ENCODE peak calls at places on chromosome 19, in six cellular contexts. X, V, Z, T, R and U are unnamed samples.

GRCh38 chr19:45059258-45059965 is 16.9 kb downstream of the ZNF296 start:
- DNase-seq in X (peak), V (peak), Z (peak), T (peak), R (peak), U (peak)

GRCh38 chr19:45171211-45171623 is 6.8 kb downstream of the TRAPPC6A start:
- DNase-seq in X (no peak), V (no peak), Z (no peak), T (no peak), R (no peak), U (no peak)

GRCh38 chr19:38809592-38810252 is 3.0 kb downstream of the LGALS4 start:
- DNase-seq in X (no peak), V (no peak), Z (no peak), T (no peak), R (no peak), U (no peak)

GRCh38 chr19:57978586-57979289 is 4.4 kb upstream of the C19orf18 start:
- DNase-seq in X (no peak), V (no peak), Z (no peak), T (no peak), R (no peak), U (peak)

GRCh38 chr19:47573076-47574026 is at the start of gene ZNF541:
- DNase-seq in X (peak), V (no peak), Z (no peak), T (peak), R (no peak), U (no peak)

GRCh38 chr19:52535831-52536800 is 8.6 kb downstream of the ZNF808 start:
- DNase-seq in X (peak), V (peak), Z (no peak), T (peak), R (no peak), U (no peak)

GRCh38 chr19:45790942-45791341 is 1.7 kb downstream of the DMWD start:
- DNase-seq in X (no peak), V (no peak), Z (no peak), T (peak), R (no peak), U (no peak)

GRCh38 chr19:16131648-16132047 is 11.8 kb upstream of the HSH2D start:
- DNase-seq in X (no peak), V (no peak), Z (no peak), T (no peak), R (no peak), U (no peak)

GRCh38 chr19:29393915-29394460 is 131.8 kb upstream of the VSTM2B start:
- DNase-seq in X (no peak), V (no peak), Z (no peak), T (no peak), R (no peak), U (no peak)

GRCh38 chr19:29811125-29812079 is at the start of gene CCNE1:
- DNase-seq in X (peak), V (peak), Z (peak), T (peak), R (peak), U (peak)

GRCh38 chr19:11577451-11578341 is at the start of gene ACP5:
- DNase-seq in X (no peak), V (no peak), Z (no peak), T (no peak), R (no peak), U (no peak)

GRCh38 chr19:16338470-16339360 is 14.1 kb downstream of the KLF2 start:
- DNase-seq in X (no peak), V (peak), Z (peak), T (peak), R (no peak), U (peak)

GRCh38 chr19:17860331-17860992 is 752 bp downstream of the RPL18A start:
- DNase-seq in X (no peak), V (no peak), Z (no peak), T (no peak), R (no peak), U (no peak)

GRCh38 chr19:49878744-49879070 is 1.2 kb downstream of the TBC1D17 start:
- DNase-seq in X (no peak), V (no peak), Z (no peak), T (no peak), R (no peak), U (no peak)

GRCh38 chr19:32817252-32817912 is 52.2 kb downstream of the SLC7A9 start:
- DNase-seq in X (no peak), V (no peak), Z (no peak), T (no peak), R (no peak), U (no peak)

GRCh38 chr19:54481326-54481930 is 8.3 kb upstream of the CDC42EP5 start:
- DNase-seq in X (no peak), V (no peak), Z (peak), T (no peak), R (no peak), U (peak)

GRCh38 chr19:41442473-41443360 is at the start of gene ERICH4:
- DNase-seq in X (no peak), V (no peak), Z (no peak), T (no peak), R (no peak), U (no peak)

GRCh38 chr19:35592226-35592625 is 6.3 kb downstream of the PMIS2 start:
- DNase-seq in X (no peak), V (peak), Z (peak), T (no peak), R (peak), U (peak)

GRCh38 chr19:8505680-8506401 is 3.4 kb upstream of the PRAM1 start:
- DNase-seq in X (peak), V (peak), Z (peak), T (peak), R (peak), U (peak)

GRCh38 chr19:49712397-49712859 is 21.5 kb downstream of the CPT1C start:
- DNase-seq in X (no peak), V (peak), Z (no peak), T (no peak), R (peak), U (no peak)

GRCh38 chr19:41339936-41340335 is 13.8 kb downstream of the TGFB1 start:
- DNase-seq in X (no peak), V (no peak), Z (peak), T (no peak), R (no peak), U (peak)

GRCh38 chr19:17889609-17890214 is 18.0 kb downstream of the SLC5A5 start:
- DNase-seq in X (no peak), V (no peak), Z (peak), T (no peak), R (peak), U (peak)

GRCh38 chr19:53903055-53903680 is 5.9 kb upstream of the CACNG7 start:
- DNase-seq in X (no peak), V (no peak), Z (peak), T (no peak), R (peak), U (peak)

GRCh38 chr19:30719991-30720329 is 347.8 kb downstream of the ZNF536 start:
- DNase-seq in X (no peak), V (no peak), Z (no peak), T (no peak), R (no peak), U (peak)

GRCh38 chr19:1377965-1378785 is 5.5 kb upstream of the NDUFS7 start:
- DNase-seq in X (no peak), V (no peak), Z (no peak), T (no peak), R (no peak), U (no peak)

GRCh38 chr19:29211562-29212416 is 1.2 kb downstream of the UQCRFS1 start:
- DNase-seq in X (no peak), V (peak), Z (peak), T (no peak), R (no peak), U (peak)

GRCh38 chr19:4456843-4457653 is 546 bp downstream of the UBXN6 start:
- DNase-seq in X (no peak), V (peak), Z (peak), T (no peak), R (no peak), U (peak)

GRCh38 chr19:41707502-41707812 is 969 bp upstream of the CEACAM5 start:
- DNase-seq in X (no peak), V (no peak), Z (no peak), T (no peak), R (no peak), U (peak)